ENCODE peak calls at places on chromosome X, in six cellular contexts. R, Z, A, U, J and X are unnamed samples.

GRCh38 chrX:128807367-128807766 is 715.9 kb downstream of the SMARCA1 start:
- DNase-seq in U (no peak), Z (no peak), R (no peak), A (no peak), J (peak), X (no peak)

GRCh38 chrX:636971-637659 is 6.5 kb downstream of the SHOX start:
- DNase-seq in A (no peak), U (no peak), J (no peak), Z (no peak), R (no peak), X (no peak)

GRCh38 chrX:11273544-11273943 is 19.7 kb upstream of the AMELX start:
- DNase-seq in U (no peak), J (no peak), R (peak), Z (no peak), A (peak), X (no peak)

GRCh38 chrX:151753313-151754041 is 18.9 kb downstream of the CNGA2 start:
- DNase-seq in U (peak), R (peak), J (no peak), Z (peak), A (peak), X (peak)

GRCh38 chrX:151384807-151385206 is 12.2 kb upstream of the VMA21 start:
- DNase-seq in R (no peak), U (no peak), Z (no peak), A (no peak), J (no peak), X (no peak)

GRCh38 chrX:150525061-150525919 is 43.1 kb upstream of the MTM1 start:
- DNase-seq in A (no peak), R (no peak), U (no peak), Z (no peak), J (no peak), X (no peak)

GRCh38 chrX:22634081-22634480 is 361.4 kb downstream of the CBLL2 start:
- DNase-seq in R (peak), J (no peak), Z (no peak), A (peak), U (no peak), X (no peak)

GRCh38 chrX:54894159-54894558 is 26.5 kb upstream of the TRO start:
- DNase-seq in U (no peak), J (no peak), R (no peak), A (no peak), Z (no peak), X (no peak)

GRCh38 chrX:38614485-38614884 is 53.1 kb downstream of the TSPAN7 start:
- DNase-seq in J (no peak), U (no peak), Z (no peak), A (no peak), R (no peak), X (no peak)

GRCh38 chrX:77436271-77436670 is 10.9 kb upstream of the FGF16 start:
- DNase-seq in U (peak), R (no peak), Z (no peak), A (no peak), J (no peak), X (no peak)

GRCh38 chrX:153924149-153924861 is 1.8 kb downstream of the ARHGAP4 start:
- DNase-seq in Z (no peak), R (peak), U (peak), A (peak), J (peak), X (no peak)

GRCh38 chrX:40936827-40937226 is 148.4 kb upstream of the USP9X start:
- DNase-seq in A (no peak), J (no peak), R (no peak), Z (no peak), U (no peak), X (no peak)

GRCh38 chrX:349702-350101 is 31.1 kb upstream of the GTPBP6 start:
- DNase-seq in R (no peak), J (no peak), A (no peak), Z (no peak), U (no peak), X (no peak)

GRCh38 chrX:9626379-9626778 is 139.3 kb downstream of the GPR143 start:
- DNase-seq in J (no peak), Z (no peak), R (no peak), U (no peak), A (no peak), X (no peak)

GRCh38 chrX:155997436-155997835 is at the start of gene IL9R:
- DNase-seq in R (no peak), Z (no peak), U (no peak), A (no peak), J (no peak), X (no peak)

GRCh38 chrX:153526801-153527599 is 9.6 kb downstream of the ATP2B3 start:
- DNase-seq in A (no peak), R (no peak), U (no peak), Z (no peak), J (no peak), X (no peak)

GRCh38 chrX:274904-275475 is 6.2 kb upstream of the PLCXD1 start:
- DNase-seq in R (no peak), Z (peak), U (no peak), J (no peak), A (no peak), X (peak)

GRCh38 chrX:100083146-100083715 is 326.8 kb downstream of the PCDH19 start:
- DNase-seq in A (peak), R (no peak), J (no peak), Z (no peak), U (no peak), X (no peak)

GRCh38 chrX:110665636-110666035 is 130.0 kb downstream of the CHRDL1 start:
- DNase-seq in Z (peak), U (peak), A (peak), R (peak), J (peak), X (no peak)

GRCh38 chrX:119871599-119872395 is at the start of the genes NDUFA1 and RNF113A:
- DNase-seq in R (peak), A (peak), U (peak), Z (peak), J (peak), X (peak)

GRCh38 chrX:154409222-154409871 is at the start of gene DNASE1L1:
- DNase-seq in R (peak), Z (no peak), A (peak), J (no peak), U (peak), X (peak)

GRCh38 chrX:318739-319578 is at the start of gene GTPBP6:
- DNase-seq in U (peak), Z (peak), R (peak), J (peak), A (peak), X (peak)

GRCh38 chrX:115233497-115234219 is at the start of gene LRCH2:
- DNase-seq in Z (peak), R (peak), U (peak), A (no peak), J (no peak), X (no peak)

GRCh38 chrX:38798956-38799355 is 2.3 kb upstream of the MID1IP1 start:
- DNase-seq in A (peak), U (no peak), Z (no peak), R (peak), J (no peak), X (no peak)

DNA sequence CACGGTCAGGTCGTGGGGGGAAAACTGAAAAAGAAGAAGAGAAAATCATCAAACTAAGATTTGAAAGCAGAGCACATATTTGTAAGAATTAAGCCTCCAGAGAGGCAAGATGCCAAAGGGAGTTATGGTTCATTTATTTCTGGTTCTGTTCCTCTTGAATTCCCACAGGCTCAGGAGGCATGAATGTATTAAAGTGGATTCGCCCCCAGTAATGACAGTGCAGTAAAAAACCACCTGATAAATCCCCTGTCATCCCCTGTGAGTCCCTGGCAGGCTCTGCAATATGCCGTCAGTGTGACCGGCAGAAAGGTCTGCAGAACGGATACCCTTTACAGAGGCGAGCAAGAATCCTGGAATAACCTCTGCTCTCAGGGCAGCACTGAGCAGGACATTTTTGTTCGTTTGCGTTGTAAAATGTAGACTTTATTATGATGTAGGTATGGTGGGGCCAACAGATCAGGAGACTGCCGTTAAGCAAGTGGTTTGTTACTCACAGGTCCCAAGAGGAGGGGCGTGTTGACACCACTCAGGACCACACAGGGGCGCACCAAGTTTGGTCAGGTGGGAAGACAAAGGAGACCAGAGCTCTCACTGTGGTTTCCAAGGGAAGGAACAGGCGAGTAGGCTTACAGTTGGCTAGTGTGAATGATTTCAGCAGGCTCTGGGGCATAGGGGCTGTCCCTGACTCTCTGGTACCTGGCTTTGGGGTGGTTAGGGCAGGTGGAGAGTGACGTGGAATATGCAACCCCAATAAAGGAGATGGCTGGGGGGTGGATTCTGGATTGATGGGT is 75.3 kb downstream of the DHRSX start:
- DNase-seq in J (peak), A (no peak), R (no peak), Z (no peak), U (no peak), X (no peak)
- TF ChIP-seq CTCF in J (peak), A (no peak), R (no peak), Z (no peak), U (no peak), X (no peak)

DNA sequence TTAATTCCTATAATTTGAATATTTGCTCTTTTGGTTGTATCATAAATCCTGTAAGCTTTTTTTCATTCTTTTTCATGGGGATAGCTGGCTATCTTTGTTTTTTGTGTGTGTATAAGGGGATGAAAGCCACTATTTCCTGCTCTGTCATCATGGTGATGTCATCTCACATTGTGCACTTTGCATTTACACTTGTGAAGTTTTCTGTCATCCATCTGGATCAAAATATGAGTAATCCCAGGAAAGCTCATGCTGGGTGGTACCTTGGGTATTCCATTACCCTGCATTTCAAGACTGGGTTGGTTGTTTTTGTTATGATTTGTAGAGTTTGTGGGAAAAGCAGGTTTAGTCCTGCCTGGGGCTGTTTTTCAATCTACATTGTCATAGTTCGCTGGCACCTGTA is 367.3 kb downstream of the CHIC1 start:
- DNase-seq in R (peak), U (no peak), A (peak), Z (no peak), J (no peak), X (no peak)
- TF ChIP-seq CTCF in R (no peak), U (no peak), A (no peak), Z (no peak), J (no peak), X (no peak)

DNA sequence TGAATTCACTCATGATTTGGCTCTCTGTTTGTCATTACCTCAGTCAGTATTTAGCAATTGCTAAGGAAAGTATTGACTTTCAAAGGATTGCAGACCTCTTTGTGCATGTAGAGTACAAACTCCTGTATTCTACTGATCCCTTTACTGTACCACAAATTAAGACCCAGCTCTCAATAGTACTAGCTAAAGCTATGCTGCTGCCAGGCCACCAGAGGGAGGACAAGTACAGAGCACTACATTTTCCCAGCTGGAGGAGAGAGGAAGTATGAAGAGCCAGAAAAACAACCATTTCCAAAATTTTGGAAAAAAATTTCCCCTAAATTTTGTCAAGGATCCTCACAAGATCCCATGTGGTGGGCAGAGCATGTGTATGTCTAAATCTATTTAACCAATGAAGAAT is 175.0 kb upstream of the MTMR8 start:
- DNase-seq in U (peak), A (no peak), Z (no peak), R (peak), J (peak), X (no peak)
- TF ChIP-seq CTCF in U (no peak), A (no peak), Z (peak), R (peak), J (peak), X (no peak)

GRCh38 chrX:96971812-96972211 is 88.1 kb downstream of the RPA4 start:
- DNase-seq in U (peak), A (no peak), R (no peak), J (no peak), Z (no peak), X (no peak)
- TF ChIP-seq CTCF in U (no peak), A (no peak), R (no peak), J (no peak), Z (no peak), X (no peak)

DNA sequence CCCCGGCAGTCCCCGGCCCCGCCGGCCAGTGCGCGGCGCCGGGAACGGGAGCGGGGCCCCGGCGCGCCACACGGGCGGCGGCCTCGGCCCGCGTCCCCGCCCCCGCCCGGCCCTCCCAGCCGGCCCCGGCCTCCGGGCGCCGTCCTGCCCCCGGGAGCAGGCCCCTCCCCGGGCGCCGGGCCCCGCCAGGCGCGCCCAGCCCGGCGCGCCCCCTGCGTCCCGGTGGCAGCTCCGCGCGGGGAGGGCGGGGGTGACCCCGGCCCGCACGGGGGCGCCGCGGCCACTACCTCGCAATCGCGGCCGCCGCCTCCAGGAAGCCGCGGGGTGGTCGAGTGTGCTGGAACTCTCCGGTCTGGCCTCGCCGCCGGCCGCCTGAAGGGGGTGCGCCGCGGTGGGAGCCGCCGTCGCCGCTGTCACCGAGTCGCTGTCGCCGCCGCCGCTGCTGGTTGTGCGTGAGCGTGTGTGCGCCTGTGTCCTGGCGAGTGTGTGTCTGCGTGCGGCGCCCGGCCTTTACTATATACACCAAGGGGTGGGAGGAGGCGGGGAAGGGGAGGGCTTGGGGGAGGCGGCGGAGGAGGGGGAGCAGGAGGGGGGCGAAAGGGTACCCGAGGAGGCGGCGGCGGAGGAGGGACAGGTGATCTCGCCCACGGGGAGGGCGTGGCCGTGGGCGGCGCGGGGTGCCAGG is at the start of gene RAI2:
- DNase-seq in A (no peak), U (peak), J (no peak), Z (peak), R (no peak), X (peak)
- TF ChIP-seq CTCF in A (no peak), U (no peak), J (no peak), Z (peak), R (no peak), X (no peak)